ENCODE peak calls at places on chromosomes 16 and 17, in ten cellular contexts. I, G, S, F, V, A, K, B, U and Y are unnamed samples.

GRCh38 chr16:1167276-1168107 is 14.6 kb downstream of the CACNA1H start:
- DNase-seq in I (no peak), G (peak; percentile 87), S (no peak), F (no peak), V (no peak), A (no peak), K (no peak), B (no peak), U (no peak), Y (no peak)

GRCh38 chr17:49969134-49969759 is at the start of gene DLX4:
- DNase-seq in I (peak; percentile 71), G (no peak), S (no peak), F (no peak), V (no peak), A (no peak), K (no peak), B (no peak), U (no peak), Y (no peak)

GRCh38 chr16:7482028-7482427 is 149.4 kb downstream of the RBFOX1 start:
- DNase-seq in I (no peak), G (no peak), S (no peak), F (no peak), V (no peak), A (no peak), K (no peak), B (no peak), U (no peak), Y (no peak)

GRCh38 chr16:12458591-12459400 is 344.9 kb downstream of the CPPED1 start:
- DNase-seq in I (no peak), G (no peak), S (no peak), F (peak; percentile 20), V (no peak), A (no peak), K (no peak), B (no peak), U (no peak), Y (peak; percentile 66)

GRCh38 chr17:66420961-66421371 is 118.6 kb downstream of the PRKCA start:
- DNase-seq in I (no peak), G (no peak), S (no peak), F (no peak), V (no peak), A (no peak), K (peak; percentile 23), B (no peak), U (no peak), Y (no peak)

GRCh38 chr16:50313596-50314483 is 47.5 kb downstream of the ADCY7 start:
- DNase-seq in I (no peak), G (no peak), S (no peak), F (peak; percentile 60), V (peak; percentile 44), A (peak; percentile 79), K (no peak), B (peak; percentile 70), U (peak; percentile 86), Y (peak; percentile 79)

GRCh38 chr17:80566054-80566400 is 21.4 kb downstream of the RPTOR start:
- DNase-seq in I (no peak), G (no peak), S (no peak), F (no peak), V (no peak), A (no peak), K (no peak), B (peak; percentile 9), U (no peak), Y (no peak)

GRCh38 chr17:65797809-65798208 is 236.4 kb upstream of the AXIN2 start:
- DNase-seq in I (peak; percentile 8), G (peak; percentile 48), S (peak; percentile 19), F (peak; percentile 34), V (no peak), A (no peak), K (no peak), B (no peak), U (no peak), Y (no peak)

GRCh38 chr16:85767569-85767968 is 16.7 kb upstream of the C16orf74 start:
- DNase-seq in I (no peak), G (peak; percentile 40), S (no peak), F (no peak), V (no peak), A (no peak), K (peak; percentile 92), B (peak; percentile 82), U (no peak), Y (no peak)

GRCh38 chr17:40520991-40521453 is 19.6 kb upstream of the TNS4 start:
- DNase-seq in I (no peak), G (no peak), S (no peak), F (no peak), V (no peak), A (peak; percentile 67), K (no peak), B (no peak), U (no peak), Y (no peak)
- H3K27ac ChIP-seq in I (no peak overlapping the region), G (no peak overlapping the region), S (no peak overlapping the region), F (no peak overlapping the region), V (no peak overlapping the region), A (no peak overlapping the region), K (peak overlapping the region; percentile 94), B (peak overlapping the region; percentile 83), U (no peak overlapping the region), Y (no peak overlapping the region)

DNA sequence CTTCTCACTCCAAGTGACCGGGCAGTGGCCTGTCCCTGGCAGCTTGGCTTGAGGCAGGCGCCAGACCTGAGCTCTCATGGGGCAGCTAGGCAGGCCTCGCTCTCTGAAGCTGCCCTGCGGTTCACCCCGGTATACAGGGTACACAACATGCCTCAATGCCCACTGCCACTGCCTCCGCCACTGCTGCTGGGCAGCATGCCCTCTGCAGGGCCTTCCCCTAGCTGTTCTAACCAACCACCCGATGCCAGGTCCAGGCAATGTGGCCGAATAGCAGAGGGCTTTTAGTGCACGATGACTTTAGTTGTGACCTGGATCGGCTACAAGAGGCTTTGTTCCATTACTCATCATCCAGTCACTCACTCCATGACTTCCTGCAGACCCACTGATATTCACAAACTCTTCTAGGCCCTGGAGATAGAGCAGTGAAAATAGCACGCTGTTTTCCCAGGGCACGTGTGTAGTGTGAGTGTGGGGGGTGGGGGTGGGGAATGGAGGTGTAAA is 19.7 kb downstream of the CDC42EP4 start:
- DNase-seq in I (peak; percentile 11), G (no peak), S (no peak), F (no peak), V (peak; percentile 75), A (peak; percentile 94), K (no peak), B (peak; percentile 62), U (peak; percentile 70), Y (no peak)
- TF ChIP-seq CTCF in I (no peak), G (no peak), S (no peak), F (no peak), V (no peak), A (no peak), K (no peak), B (no peak), U (no peak), Y (no peak)

GRCh38 chr16:81639348-81639747 is 139.7 kb upstream of the PLCG2 start:
- DNase-seq in I (no peak), G (no peak), S (no peak), F (no peak), V (no peak), A (no peak), K (no peak), B (no peak), U (no peak), Y (no peak)

GRCh38 chr16:81641403-81642106 is 137.5 kb upstream of the PLCG2 start:
- DNase-seq in I (peak; percentile 89), G (no peak), S (peak; percentile 26), F (no peak), V (no peak), A (no peak), K (no peak), B (no peak), U (no peak), Y (no peak)

GRCh38 chr16:81642107-81642436 is 137.0 kb upstream of the PLCG2 start:
- DNase-seq in I (no peak), G (no peak), S (no peak), F (no peak), V (no peak), A (no peak), K (no peak), B (no peak), U (no peak), Y (no peak)

GRCh38 chr16:81639931-81640680 is 139.0 kb upstream of the PLCG2 start:
- DNase-seq in I (no peak), G (no peak), S (no peak), F (no peak), V (no peak), A (no peak), K (no peak), B (no peak), U (no peak), Y (peak; percentile 47)

GRCh38 chr16:81640681-81641070 is 138.4 kb upstream of the PLCG2 start:
- DNase-seq in I (no peak), G (no peak), S (no peak), F (no peak), V (no peak), A (no peak), K (no peak), B (no peak), U (no peak), Y (no peak)
- H3K27ac ChIP-seq in I (peak overlapping the region; percentile 66), G (no peak overlapping the region), S (no peak overlapping the region), F (no peak overlapping the region), V (no peak overlapping the region), A (no peak overlapping the region), K (no peak overlapping the region), B (no peak overlapping the region), U (no peak overlapping the region), Y (no peak overlapping the region)

DNA sequence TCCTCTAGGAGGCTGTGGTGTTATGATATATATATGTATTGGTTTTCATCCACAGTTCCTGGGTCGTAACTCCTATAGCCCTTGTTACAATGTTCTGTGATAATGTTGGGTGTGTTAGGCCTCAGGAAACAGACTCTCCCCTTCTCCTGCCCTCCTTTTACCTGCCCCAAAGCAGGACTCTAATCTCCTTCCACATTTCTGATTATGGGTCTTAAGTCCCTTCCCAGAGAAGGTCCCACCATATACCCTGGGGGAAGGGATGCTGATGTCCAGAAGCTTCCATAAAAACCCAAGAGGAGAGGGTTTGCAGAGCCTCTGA is 450 bp upstream of the C1QBP start:
- DNase-seq in I (no peak), G (no peak), S (no peak), F (no peak), V (no peak), A (no peak), K (no peak), B (no peak), U (no peak), Y (no peak)
- TF ChIP-seq CTCF in I (no peak), G (peak; percentile 20), S (peak; percentile 17), F (peak; percentile 56), V (peak; percentile 6), A (no peak), K (no peak), B (no peak), U (peak; percentile 50), Y (no peak)